ENCODE peak calls at places on chromosomes 2 and 18, in six cellular contexts. One of them, this sample, is unnamed.
A peak's percentile ranks its signal among the peaks of the same experiment; 100 is the strongest.

GRCh38 chr2:138658187-138658894 is 121.8 kb downstream of the NXPH2 start:
- DNase-seq in BJ: no peak
- DNase-seq in choroid plexus epithelial cell: no peak
- DNase-seq in HepG2: peak; percentile 6
- DNase-seq in NCI-H2029 treated with DMSO at 0.1 percent for 48 hours: no peak
- DNase-seq in fibroblast of mammary gland: no peak
- DNase-seq in this sample: no peak

GRCh38 chr2:54558188-54558975 is 102.3 kb downstream of the SPTBN1 start:
- DNase-seq in choroid plexus epithelial cell: peak; percentile 76
- DNase-seq in NCI-H2029 treated with DMSO at 0.1 percent for 48 hours: peak; percentile 25
- DNase-seq in fibroblast of mammary gland: peak; percentile 39
- DNase-seq in BJ: no peak
- DNase-seq in HepG2: peak; percentile 78
- DNase-seq in this sample: peak; percentile 85

GRCh38 chr2:84899181-84899580 is 6.3 kb upstream of the TMSB10 start:
- DNase-seq in choroid plexus epithelial cell: no peak
- DNase-seq in NCI-H2029 treated with DMSO at 0.1 percent for 48 hours: no peak
- DNase-seq in fibroblast of mammary gland: no peak
- DNase-seq in BJ: no peak
- DNase-seq in HepG2: no peak
- DNase-seq in this sample: no peak

GRCh38 chr2:33419548-33420255 is 56.7 kb upstream of the RASGRP3 start:
- DNase-seq in choroid plexus epithelial cell: peak; percentile 33
- DNase-seq in HepG2: no peak
- DNase-seq in NCI-H2029 treated with DMSO at 0.1 percent for 48 hours: no peak
- DNase-seq in fibroblast of mammary gland: no peak
- DNase-seq in BJ: no peak
- DNase-seq in this sample: no peak

GRCh38 chr18:35521133-35521532 is 23.4 kb upstream of the INO80C start:
- DNase-seq in fibroblast of mammary gland: no peak
- DNase-seq in BJ: no peak
- DNase-seq in NCI-H2029 treated with DMSO at 0.1 percent for 48 hours: no peak
- DNase-seq in HepG2: no peak
- DNase-seq in choroid plexus epithelial cell: no peak
- DNase-seq in this sample: no peak

GRCh38 chr2:240986787-240987411 is 11.5 kb upstream of the SNED1 start:
- DNase-seq in choroid plexus epithelial cell: peak; percentile 42
- DNase-seq in NCI-H2029 treated with DMSO at 0.1 percent for 48 hours: no peak
- DNase-seq in HepG2: no peak
- DNase-seq in fibroblast of mammary gland: peak; percentile 91
- DNase-seq in BJ: peak; percentile 35
- DNase-seq in this sample: peak; percentile 57

GRCh38 chr2:25362564-25363145 is 20.9 kb upstream of the DNMT3A start:
- DNase-seq in HepG2: no peak
- DNase-seq in NCI-H2029 treated with DMSO at 0.1 percent for 48 hours: no peak
- DNase-seq in BJ: no peak
- DNase-seq in fibroblast of mammary gland: no peak
- DNase-seq in choroid plexus epithelial cell: no peak
- DNase-seq in this sample: no peak

GRCh38 chr2:128768066-128768465 is 449.4 kb upstream of the HS6ST1 start:
- DNase-seq in fibroblast of mammary gland: no peak
- DNase-seq in HepG2: no peak
- DNase-seq in BJ: no peak
- DNase-seq in choroid plexus epithelial cell: no peak
- DNase-seq in NCI-H2029 treated with DMSO at 0.1 percent for 48 hours: no peak
- DNase-seq in this sample: no peak

GRCh38 chr2:215931256-215931903 is 82.0 kb downstream of the MREG start:
- DNase-seq in BJ: no peak
- DNase-seq in NCI-H2029 treated with DMSO at 0.1 percent for 48 hours: peak; percentile 44
- DNase-seq in HepG2: peak; percentile 80
- DNase-seq in fibroblast of mammary gland: peak; percentile 85
- DNase-seq in choroid plexus epithelial cell: peak; percentile 92
- DNase-seq in this sample: peak; percentile 53

GRCh38 chr2:224971214-224971613 is 71.1 kb downstream of the DOCK10 start:
- DNase-seq in choroid plexus epithelial cell: no peak
- DNase-seq in NCI-H2029 treated with DMSO at 0.1 percent for 48 hours: peak; percentile 10
- DNase-seq in HepG2: no peak
- DNase-seq in BJ: no peak
- DNase-seq in fibroblast of mammary gland: no peak
- DNase-seq in this sample: no peak

GRCh38 chr18:55763805-55764204 is 175.8 kb upstream of the TCF4 start:
- DNase-seq in fibroblast of mammary gland: no peak
- DNase-seq in NCI-H2029 treated with DMSO at 0.1 percent for 48 hours: no peak
- DNase-seq in BJ: no peak
- DNase-seq in choroid plexus epithelial cell: no peak
- DNase-seq in HepG2: no peak
- DNase-seq in this sample: no peak

GRCh38 chr2:158586491-158586890 is 129.7 kb downstream of the PKP4 start:
- DNase-seq in NCI-H2029 treated with DMSO at 0.1 percent for 48 hours: no peak
- DNase-seq in choroid plexus epithelial cell: peak; percentile 96
- DNase-seq in BJ: peak; percentile 44
- DNase-seq in HepG2: peak; percentile 79
- DNase-seq in fibroblast of mammary gland: peak; percentile 85
- DNase-seq in this sample: no peak

GRCh38 chr2:54446625-54447024 is 9.5 kb upstream of the SPTBN1 start:
- DNase-seq in HepG2: peak; percentile 78
- DNase-seq in NCI-H2029 treated with DMSO at 0.1 percent for 48 hours: no peak
- DNase-seq in fibroblast of mammary gland: no peak
- DNase-seq in BJ: no peak
- DNase-seq in choroid plexus epithelial cell: no peak
- DNase-seq in this sample: no peak

GRCh38 chr18:49500136-49500921 is 13.3 kb upstream of the C18orf32 start:
- DNase-seq in HepG2: no peak
- DNase-seq in BJ: no peak
- DNase-seq in NCI-H2029 treated with DMSO at 0.1 percent for 48 hours: no peak
- DNase-seq in fibroblast of mammary gland: no peak
- DNase-seq in choroid plexus epithelial cell: no peak
- DNase-seq in this sample: no peak

GRCh38 chr2:217247511-217247910 is 387.6 kb upstream of the TNP1 start:
- DNase-seq in fibroblast of mammary gland: no peak
- DNase-seq in HepG2: no peak
- DNase-seq in choroid plexus epithelial cell: no peak
- DNase-seq in NCI-H2029 treated with DMSO at 0.1 percent for 48 hours: no peak
- DNase-seq in BJ: no peak
- DNase-seq in this sample: no peak

GRCh38 chr18:13221821-13222220 is 3.3 kb downstream of the LDLRAD4 start:
- DNase-seq in fibroblast of mammary gland: no peak
- DNase-seq in HepG2: no peak
- DNase-seq in BJ: peak; percentile 16
- DNase-seq in choroid plexus epithelial cell: no peak
- DNase-seq in NCI-H2029 treated with DMSO at 0.1 percent for 48 hours: peak; percentile 56
- DNase-seq in this sample: peak; percentile 37

GRCh38 chr2:181178823-181179412 is 198.5 kb downstream of the UBE2E3 start:
- DNase-seq in HepG2: peak; percentile 43
- DNase-seq in NCI-H2029 treated with DMSO at 0.1 percent for 48 hours: no peak
- DNase-seq in fibroblast of mammary gland: no peak
- DNase-seq in choroid plexus epithelial cell: peak; percentile 25
- DNase-seq in BJ: no peak
- DNase-seq in this sample: peak; percentile 12

GRCh38 chr2:150911766-150912280 is 349.8 kb downstream of the RBM43 start:
- DNase-seq in HepG2: peak; percentile 24
- DNase-seq in NCI-H2029 treated with DMSO at 0.1 percent for 48 hours: no peak
- DNase-seq in fibroblast of mammary gland: peak; percentile 97
- DNase-seq in choroid plexus epithelial cell: peak; percentile 96
- DNase-seq in BJ: peak; percentile 90
- DNase-seq in this sample: peak; percentile 43

GRCh38 chr2:177147093-177147694 is 65.4 kb upstream of the HNRNPA3 start:
- DNase-seq in HepG2: peak; percentile 55
- DNase-seq in NCI-H2029 treated with DMSO at 0.1 percent for 48 hours: peak; percentile 74
- DNase-seq in choroid plexus epithelial cell: peak; percentile 80
- DNase-seq in BJ: no peak
- DNase-seq in fibroblast of mammary gland: peak; percentile 76
- DNase-seq in this sample: no peak

GRCh38 chr2:196233808-196234501 is 62.6 kb upstream of the STK17B start:
- DNase-seq in fibroblast of mammary gland: peak; percentile 36
- DNase-seq in BJ: no peak
- DNase-seq in NCI-H2029 treated with DMSO at 0.1 percent for 48 hours: no peak
- DNase-seq in HepG2: no peak
- DNase-seq in choroid plexus epithelial cell: peak; percentile 60
- DNase-seq in this sample: no peak

This sample was measured in body of pancreas.